ENCODE peak calls at places on chromosomes 2 and 18, in five cellular contexts. V, W, I, A and S are unnamed samples.

GRCh38 chr2:72340665-72341064 is 193.0 kb upstream of the CYP26B1 start:
- DNase-seq in V (no peak), W (no peak), I (no peak), A (no peak), S (no peak)

GRCh38 chr18:6734746-6735430 is 5.4 kb downstream of the ARHGAP28 start:
- DNase-seq in V (no peak), W (no peak), I (no peak), A (no peak), S (no peak)

GRCh38 chr18:2857491-2858063 is 10.8 kb downstream of the EMILIN2 start:
- DNase-seq in V (peak), W (no peak), I (peak), A (peak), S (no peak)

GRCh38 chr2:112074506-112074905 is 19.4 kb downstream of the TMEM87B start:
- DNase-seq in V (no peak), W (no peak), I (no peak), A (no peak), S (no peak)

GRCh38 chr2:3596891-3597290 is 2.0 kb downstream of the COLEC11 start:
- DNase-seq in V (no peak), W (no peak), I (no peak), A (no peak), S (no peak)

GRCh38 chr18:68764016-68764415 is 33.9 kb upstream of the CCDC102B start:
- DNase-seq in V (no peak), W (no peak), I (no peak), A (no peak), S (no peak)

GRCh38 chr2:132448771-132449170 is 32.2 kb downstream of the GPR39 start:
- DNase-seq in V (peak), W (no peak), I (no peak), A (peak), S (no peak)

GRCh38 chr2:224925822-224926124 is 116.5 kb downstream of the DOCK10 start:
- DNase-seq in V (no peak), W (no peak), I (no peak), A (no peak), S (no peak)

GRCh38 chr18:54130177-54130576 is 94.3 kb downstream of the MBD2 start:
- DNase-seq in V (no peak), W (no peak), I (no peak), A (no peak), S (no peak)

GRCh38 chr2:227862227-227862740 is 9.1 kb upstream of the DAW1 start:
- DNase-seq in V (peak), W (no peak), I (no peak), A (peak), S (no peak)

GRCh38 chr2:181025004-181025403 is 44.6 kb downstream of the UBE2E3 start:
- DNase-seq in V (no peak), W (no peak), I (no peak), A (peak), S (no peak)

GRCh38 chr2:186348200-186348599 is 137.9 kb upstream of the ZC3H15 start:
- DNase-seq in V (no peak), W (no peak), I (no peak), A (peak), S (no peak)

GRCh38 chr2:240786355-240786841 is 33.6 kb downstream of the KIF1A start:
- DNase-seq in V (no peak), W (no peak), I (peak), A (no peak), S (no peak)

GRCh38 chr2:57892920-57893319 is 153.7 kb upstream of the VRK2 start:
- DNase-seq in V (no peak), W (peak), I (no peak), A (no peak), S (no peak)

GRCh38 chr2:199883474-199884212 is 27.4 kb upstream of the C2orf69 start:
- DNase-seq in V (no peak), W (no peak), I (no peak), A (no peak), S (no peak)

GRCh38 chr2:233845301-233846060 is 8.9 kb downstream of the HJURP start:
- DNase-seq in V (no peak), W (no peak), I (no peak), A (no peak), S (no peak)

GRCh38 chr2:57207191-57207590 is 839.4 kb upstream of the VRK2 start:
- DNase-seq in V (no peak), W (no peak), I (no peak), A (no peak), S (no peak)

GRCh38 chr18:8669571-8669970 is 35.8 kb upstream of the MTCL1 start:
- DNase-seq in V (no peak), W (no peak), I (no peak), A (no peak), S (no peak)

GRCh38 chr18:4230450-4231168 is 224.5 kb downstream of the DLGAP1 start:
- DNase-seq in V (no peak), W (no peak), I (no peak), A (no peak), S (no peak)

GRCh38 chr2:31204761-31205160 is 12.6 kb downstream of the CAPN14 start:
- DNase-seq in V (no peak), W (no peak), I (no peak), A (no peak), S (no peak)

GRCh38 chr2:53964237-53964952 is 6.4 kb downstream of the PSME4 start:
- DNase-seq in V (no peak), W (no peak), I (no peak), A (no peak), S (no peak)
- H3K27ac ChIP-seq in V (no peak), W (peak), I (no peak), A (no peak), S (no peak)

GRCh38 chr2:231305221-231305620 is 90.3 kb upstream of the B3GNT7 start:
- DNase-seq in V (no peak), W (no peak), I (no peak), A (no peak), S (no peak)
- H3K27ac ChIP-seq in V (no peak), W (no peak), I (no peak), A (no peak), S (no peak)

GRCh38 chr2:218398437-218399390 is 954 bp upstream of the CTDSP1 start:
- DNase-seq in V (peak), W (no peak), I (peak), A (peak), S (peak)
- H3K27ac ChIP-seq in V (peak), W (peak), I (peak), A (peak), S (peak)

GRCh38 chr2:239463541-239464165 is 62.8 kb upstream of the HDAC4 start:
- DNase-seq in V (no peak), W (no peak), I (no peak), A (no peak), S (no peak)

GRCh38 chr2:239464166-239465016 is 63.6 kb upstream of the HDAC4 start:
- DNase-seq in V (no peak), W (no peak), I (no peak), A (no peak), S (no peak)

GRCh38 chr2:239466755-239467271 is 66.0 kb upstream of the HDAC4 start:
- DNase-seq in V (no peak), W (no peak), I (no peak), A (no peak), S (no peak)

GRCh38 chr2:239466046-239466754 is 65.4 kb upstream of the HDAC4 start:
- DNase-seq in V (no peak), W (no peak), I (no peak), A (no peak), S (no peak)

DNA sequence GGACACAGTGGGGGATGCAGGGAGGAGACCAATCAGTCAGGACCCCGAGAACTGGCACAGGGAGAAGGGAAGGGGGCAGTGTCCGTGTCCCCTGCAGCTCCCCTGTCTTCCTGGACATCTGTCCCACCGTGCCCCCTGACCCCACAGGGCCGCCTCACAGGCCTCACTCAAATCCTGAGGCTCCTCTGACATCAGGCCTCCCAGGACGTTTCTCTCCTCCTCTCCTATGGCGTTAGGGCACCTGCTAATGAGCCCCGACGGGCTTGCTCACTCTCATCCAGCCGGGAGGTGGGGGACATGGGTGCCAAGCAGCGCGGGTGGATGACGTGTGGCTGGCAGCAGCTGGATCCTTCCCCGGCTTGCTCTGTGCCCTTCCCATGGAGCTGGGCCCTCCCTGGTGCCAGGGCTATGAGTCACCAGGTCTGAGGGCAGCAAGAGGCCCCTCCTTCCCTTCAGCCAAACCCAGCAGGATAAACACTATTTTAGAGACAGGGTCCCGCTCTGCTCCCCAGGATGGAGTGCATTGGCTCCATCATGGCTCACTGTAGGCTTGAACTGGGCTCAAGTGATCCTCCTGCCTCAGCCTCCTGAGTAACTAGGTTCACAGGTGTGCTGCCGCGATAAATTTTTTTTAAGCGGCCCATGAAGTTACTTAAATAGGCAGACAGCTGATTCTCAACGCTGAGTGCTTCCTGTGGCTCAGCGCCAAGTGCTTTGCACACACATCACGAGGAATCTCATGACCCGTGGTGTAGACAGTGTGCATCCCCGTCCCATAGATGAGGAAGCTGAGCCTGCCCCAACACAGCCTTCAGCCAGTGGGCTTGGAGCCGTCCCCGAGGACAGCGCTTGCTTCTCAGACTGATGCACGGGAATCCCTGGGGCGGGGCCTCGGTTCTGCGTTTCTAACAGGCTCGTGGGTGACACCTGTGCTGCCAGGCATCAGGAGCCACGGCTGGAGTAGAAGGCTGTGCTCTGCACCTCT is 64.5 kb upstream of the HDAC4 start:
- DNase-seq in V (peak), W (no peak), I (peak), A (no peak), S (peak)
- H3K27ac ChIP-seq in V (no peak), W (no peak), I (no peak), A (no peak), S (peak)

DNA sequence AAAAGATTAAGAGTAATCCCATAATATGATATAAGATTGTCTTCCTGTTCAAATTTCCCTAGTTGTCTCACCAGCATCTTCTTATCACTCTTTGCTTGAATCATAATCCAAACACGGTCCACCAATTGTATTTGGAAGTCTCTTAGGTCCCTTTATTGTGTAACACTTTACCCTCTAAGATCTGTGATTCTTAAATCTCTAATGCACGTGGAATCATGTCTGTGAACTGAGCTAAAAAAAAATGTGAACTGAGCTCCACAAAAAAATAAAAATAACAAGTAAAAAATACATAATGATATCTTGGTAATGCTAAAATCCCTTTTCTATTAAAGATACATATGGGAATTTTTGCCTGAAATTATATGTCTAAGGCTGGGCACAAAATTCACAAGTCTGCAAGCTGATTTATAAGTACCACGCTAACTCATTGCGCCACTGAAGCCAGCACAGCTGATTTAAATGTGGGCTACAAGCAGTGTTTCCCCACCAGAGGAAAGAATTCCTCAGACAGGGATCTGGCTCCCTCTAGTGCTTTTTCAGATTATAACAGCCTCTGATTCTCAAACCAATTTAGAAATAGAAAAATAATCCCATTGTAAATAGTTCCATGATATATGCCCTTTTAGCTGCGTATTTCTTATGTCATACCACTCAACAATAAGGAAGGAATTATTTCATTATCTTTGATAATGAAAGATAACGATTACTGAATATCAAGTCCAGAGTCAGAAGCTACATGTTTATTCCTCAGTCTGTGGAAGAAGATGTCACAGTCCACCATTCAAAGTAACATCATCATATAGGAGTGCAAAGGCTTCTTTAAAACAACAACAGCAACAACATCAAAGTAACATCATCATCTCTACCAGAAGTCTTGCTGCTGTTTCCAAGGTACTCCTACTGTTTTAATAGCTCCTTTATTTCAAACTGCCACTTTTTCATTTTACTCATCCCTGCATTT is 22.9 kb downstream of the RBM43 start:
- DNase-seq in V (peak), W (peak), I (no peak), A (peak), S (peak)
- H3K27ac ChIP-seq in V (no peak), W (no peak), I (no peak), A (no peak), S (no peak)

GRCh38 chr18:79458131-79458838 is 62.6 kb downstream of the NFATC1 start:
- DNase-seq in V (peak), W (no peak), I (peak), A (peak), S (no peak)
- H3K27ac ChIP-seq in V (no peak), W (no peak), I (peak), A (peak), S (peak)